ENCODE peak calls at places on chromosomes 3 and 15, in nine cellular contexts. M, R, F, T, O, S, W, V and K are unnamed samples.

GRCh38 chr3:129276385-129276784 is 2.3 kb upstream of the HMCES start:
- DNase-seq in V (no peak), W (no peak), R (peak), F (no peak), T (peak), O (no peak), M (no peak), S (no peak), K (no peak)

GRCh38 chr3:101903426-101903825 is 54.1 kb downstream of the NFKBIZ start:
- DNase-seq in O (no peak), R (no peak), W (no peak), V (no peak), F (no peak), T (no peak), S (no peak), M (no peak), K (no peak)

GRCh38 chr3:20310629-20311028 is 124.6 kb upstream of the SGO1 start:
- DNase-seq in W (no peak), S (no peak), V (no peak), F (no peak), T (no peak), R (no peak), O (no peak), M (no peak), K (no peak)

GRCh38 chr15:51312754-51313390 is 25.5 kb downstream of the CYP19A1 start:
- DNase-seq in S (no peak), W (peak), T (no peak), M (no peak), F (no peak), O (no peak), V (no peak), R (no peak), K (no peak)

GRCh38 chr15:74265046-74265639 is 29.0 kb downstream of the CCDC33 start:
- DNase-seq in T (no peak), W (no peak), V (peak), O (peak), M (no peak), R (no peak), S (no peak), F (no peak), K (no peak)

GRCh38 chr3:10703875-10704274 is 112.2 kb upstream of the SLC6A11 start:
- DNase-seq in R (no peak), W (peak), F (no peak), V (no peak), O (no peak), M (no peak), T (no peak), S (no peak), K (no peak)

GRCh38 chr3:47082519-47082918 is 81.4 kb downstream of the SETD2 start:
- DNase-seq in M (no peak), R (no peak), V (no peak), O (no peak), S (no peak), T (no peak), W (no peak), F (no peak), K (no peak)

GRCh38 chr3:140595295-140595694 is 82.6 kb upstream of the TRIM42 start:
- DNase-seq in O (no peak), V (no peak), F (peak), R (no peak), T (no peak), S (no peak), M (no peak), W (no peak), K (no peak)

GRCh38 chr15:74402873-74403589 is 30.7 kb downstream of the SEMA7A start:
- DNase-seq in V (no peak), S (no peak), M (no peak), F (no peak), T (no peak), R (peak), O (no peak), W (no peak), K (peak)

DNA sequence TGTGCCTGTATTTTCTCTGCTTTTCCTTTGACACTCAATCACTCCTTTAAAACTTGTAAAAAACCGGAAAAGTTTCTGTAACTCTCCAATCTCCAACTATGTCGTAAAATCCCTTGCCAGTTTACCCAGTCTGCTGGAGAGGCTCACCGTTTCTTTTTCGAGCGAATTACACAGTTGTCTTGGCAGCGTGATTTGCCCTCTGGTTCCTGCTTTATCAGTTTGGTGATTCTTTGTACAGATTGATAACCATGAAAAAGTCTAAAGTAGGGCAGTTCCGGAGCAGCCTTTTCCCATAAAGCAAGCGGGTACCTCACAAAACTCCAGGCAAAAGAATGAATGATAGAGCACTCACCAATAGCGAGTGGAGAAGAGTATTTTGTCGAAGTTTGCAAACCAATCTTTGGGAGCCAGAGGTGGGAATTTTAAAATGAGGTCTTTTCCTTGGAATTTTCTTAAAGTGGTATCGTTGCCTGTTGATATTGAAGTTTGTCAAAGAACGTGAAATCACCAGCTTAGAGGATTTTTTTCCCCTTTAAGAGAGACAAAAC is at the start of gene TTC23:
- DNase-seq in W (peak), T (no peak), V (peak), M (no peak), R (peak), S (no peak), O (no peak), F (no peak), K (no peak)
- TF ChIP-seq POLR2A in W (no peak), T (no peak), V (no peak), M (peak), R (no peak), S (no peak), O (no peak), F (no peak), K (peak)

GRCh38 chr3:49855662-49856061 is 702 bp downstream of the TRAIP start:
- DNase-seq in T (no peak), R (no peak), M (no peak), V (no peak), W (no peak), F (no peak), O (no peak), S (no peak), K (no peak)

GRCh38 chr3:49859576-49860305 is 3.4 kb upstream of the TRAIP start:
- DNase-seq in F (no peak), W (no peak), S (no peak), V (no peak), T (no peak), R (no peak), M (no peak), O (no peak), K (no peak)

GRCh38 chr3:49856181-49857005 is at the start of gene TRAIP:
- DNase-seq in F (peak), V (peak), S (peak), W (peak), R (peak), O (peak), T (peak), M (peak), K (peak)
- TF ChIP-seq POLR2AphosphoS5 in F (peak), V (peak), S (peak), W (peak), R (peak), O (peak), T (peak), M (peak), K (peak)

GRCh38 chr3:64010199-64010598 is 13.1 kb downstream of the PSMD6 start:
- DNase-seq in W (no peak), S (no peak), O (no peak), T (no peak), F (no peak), M (no peak), V (no peak), R (no peak), K (no peak)

GRCh38 chr3:64009528-64009927 is 13.8 kb downstream of the PSMD6 start:
- DNase-seq in S (no peak), T (no peak), O (no peak), M (no peak), F (no peak), V (peak), W (no peak), R (no peak), K (no peak)

GRCh38 chr3:64008487-64008886 is 14.8 kb downstream of the PSMD6 start:
- DNase-seq in R (no peak), V (no peak), M (no peak), O (no peak), W (no peak), S (no peak), T (no peak), F (no peak), K (no peak)

GRCh38 chr3:64008952-64009351 is 14.3 kb downstream of the PSMD6 start:
- DNase-seq in S (no peak), F (no peak), R (no peak), T (no peak), W (no peak), O (no peak), V (peak), M (no peak), K (no peak)

DNA sequence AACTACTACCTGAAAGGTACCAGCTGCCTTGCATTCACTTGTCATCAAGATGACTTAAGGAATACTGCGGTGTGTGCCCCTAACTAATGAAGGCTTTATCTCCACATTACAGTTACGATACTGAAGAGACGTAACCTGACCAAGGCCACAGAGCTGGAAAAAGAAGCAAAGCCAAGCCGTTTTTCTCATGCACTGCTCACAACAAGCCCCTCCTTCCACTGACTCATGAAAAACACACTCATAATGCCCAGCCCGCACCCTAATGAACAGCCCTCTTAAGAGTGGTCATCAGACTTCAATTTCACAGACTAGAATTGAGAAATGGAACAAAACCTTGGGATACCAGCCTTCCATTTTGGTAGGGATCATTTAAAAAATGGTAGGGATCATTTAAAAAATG is 11.6 kb downstream of the PSMD6 start:
- DNase-seq in W (no peak), S (no peak), F (no peak), O (no peak), T (no peak), V (peak), R (no peak), M (no peak), K (no peak)
- TF ChIP-seq POLR2A in W (no peak), S (no peak), F (no peak), O (no peak), T (no peak), V (no peak), R (no peak), M (no peak), K (no peak)

GRCh38 chr3:68740087-68740486 is 192.3 kb downstream of the TAFA4 start:
- DNase-seq in V (no peak), R (no peak), W (no peak), O (no peak), F (no peak), S (no peak), M (no peak), T (no peak), K (no peak)
- TF ChIP-seq POLR2AphosphoS5 in V (no peak), R (no peak), W (no peak), O (no peak), F (no peak), S (no peak), M (no peak), T (no peak), K (no peak)

GRCh38 chr3:45992820-45993219 is 2.8 kb downstream of the FYCO1 start:
- DNase-seq in S (no peak), V (no peak), M (no peak), F (no peak), W (no peak), R (no peak), T (no peak), O (no peak), K (no peak)

GRCh38 chr3:45997942-45998341 is 2.3 kb upstream of the FYCO1 start:
- DNase-seq in V (no peak), S (no peak), T (no peak), O (no peak), R (no peak), F (no peak), W (no peak), M (no peak), K (no peak)

GRCh38 chr3:45994661-45995369 is 809 bp downstream of the FYCO1 start:
- DNase-seq in O (peak), M (peak), S (no peak), F (no peak), T (no peak), V (no peak), R (peak), W (no peak), K (no peak)

GRCh38 chr3:45993421-45994027 is 2.1 kb downstream of the FYCO1 start:
- DNase-seq in R (no peak), F (no peak), S (no peak), V (no peak), W (no peak), M (no peak), T (no peak), O (no peak), K (no peak)

DNA sequence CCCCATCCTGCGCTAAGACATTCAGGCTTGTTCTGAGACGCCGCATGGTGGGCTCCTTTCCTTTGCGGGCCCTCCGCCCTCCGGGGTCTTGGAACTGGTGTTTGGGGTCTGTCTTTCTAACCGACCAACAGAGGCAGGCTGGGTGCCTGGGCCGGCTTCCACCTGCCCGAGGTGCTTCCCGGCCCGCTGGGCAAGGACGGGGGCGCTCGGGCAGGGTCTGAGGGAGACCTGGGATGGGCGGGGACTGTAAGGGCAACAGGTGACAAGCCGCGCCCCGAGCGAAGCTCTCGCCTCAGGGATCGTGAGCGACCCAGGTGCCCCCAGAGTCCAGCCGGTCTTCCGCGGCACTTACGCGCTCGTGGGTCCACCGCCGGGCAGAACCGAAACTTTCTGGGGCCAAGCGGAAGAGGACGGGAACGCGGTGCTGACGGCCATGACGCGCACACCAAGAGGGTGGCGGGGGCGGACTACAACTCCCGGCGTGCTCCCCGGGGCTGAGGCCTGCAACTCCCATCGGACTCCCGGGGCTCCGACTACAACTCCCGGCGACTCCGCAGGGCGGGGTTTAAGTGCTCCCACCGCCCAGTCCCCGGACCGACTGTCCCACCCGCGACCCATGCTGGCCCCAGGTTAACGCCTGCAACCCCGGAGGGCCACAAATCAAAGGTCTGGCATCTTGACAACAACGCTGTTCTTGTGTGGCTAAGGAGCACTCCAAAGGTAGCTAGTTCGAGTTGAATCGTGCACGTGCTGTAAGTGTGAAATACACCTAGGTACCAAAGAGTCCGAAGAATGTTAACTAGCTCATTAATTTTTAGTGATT is at the start of gene FYCO1:
- DNase-seq in W (peak), R (peak), S (peak), M (peak), F (peak), O (peak), T (peak), V (peak), K (peak)
- TF ChIP-seq POLR2A in W (no peak), R (peak), S (peak), M (peak), F (peak), O (peak), T (peak), V (peak), K (no peak)

GRCh38 chr15:59553879-59554735 is 57.5 kb upstream of the GCNT3 start:
- DNase-seq in F (no peak), O (no peak), W (no peak), T (no peak), M (peak), S (no peak), R (no peak), V (peak), K (no peak)
- TF ChIP-seq POLR2AphosphoS5 in F (no peak), O (no peak), W (no peak), T (no peak), M (no peak), S (no peak), R (no peak), V (no peak), K (no peak)

DNA sequence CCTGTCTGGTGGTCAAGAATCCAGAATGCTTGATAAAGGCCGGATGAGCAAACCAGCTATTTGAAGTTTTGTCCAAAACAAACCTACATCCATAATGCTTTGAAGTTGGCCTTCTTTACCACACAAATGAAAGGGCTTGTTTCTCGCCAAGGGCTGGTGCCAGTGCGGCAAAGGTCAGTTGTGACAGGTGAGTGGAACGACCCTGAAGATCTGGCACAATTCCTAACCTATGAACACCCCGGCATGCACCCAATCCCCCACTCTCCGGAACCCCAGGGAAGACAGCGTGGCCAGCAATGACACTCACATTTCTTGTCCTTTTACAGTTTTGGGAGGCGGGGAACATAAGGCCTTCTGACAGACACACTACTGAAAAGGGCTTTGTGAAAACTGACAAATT is 90.6 kb downstream of the ATP10A start:
- DNase-seq in V (no peak), R (no peak), F (peak), W (no peak), M (no peak), O (no peak), T (no peak), S (no peak), K (no peak)
- TF ChIP-seq POLR2A in V (no peak), R (no peak), F (no peak), W (no peak), M (no peak), O (no peak), T (no peak), S (no peak), K (no peak)

DNA sequence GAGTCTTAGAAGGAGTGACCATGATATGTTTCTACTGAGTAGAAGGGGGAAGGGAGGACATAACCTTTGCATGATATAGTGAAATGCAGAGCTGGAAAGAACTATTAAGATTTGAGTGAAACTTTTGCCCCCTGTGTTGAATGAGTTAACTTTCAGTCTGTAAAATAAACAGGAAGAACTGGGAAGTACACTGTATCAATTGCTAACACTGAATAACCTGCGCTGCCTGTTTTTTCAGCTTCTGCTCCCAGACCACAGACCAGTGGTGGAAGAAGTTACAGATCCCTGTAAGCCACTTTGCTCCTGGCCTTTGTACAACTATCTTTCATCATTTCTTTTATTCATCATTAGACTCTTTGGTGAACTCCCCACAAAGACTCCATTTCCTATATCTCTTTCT is 3.6 kb upstream of the LRCH3 start:
- DNase-seq in M (no peak), W (no peak), S (no peak), F (no peak), R (no peak), T (no peak), O (no peak), V (peak), K (peak)
- TF ChIP-seq POLR2AphosphoS5 in M (no peak), W (no peak), S (no peak), F (no peak), R (no peak), T (no peak), O (no peak), V (no peak), K (no peak)

GRCh38 chr15:31472636-31473383 is 146.2 kb downstream of the KLF13 start:
- DNase-seq in T (peak), F (no peak), W (no peak), O (no peak), V (peak), S (no peak), R (peak), M (no peak), K (peak)
- TF ChIP-seq POLR2A in T (no peak), F (no peak), W (no peak), O (no peak), V (no peak), S (no peak), R (no peak), M (no peak), K (no peak)

GRCh38 chr3:112093180-112093522 is 7.0 kb downstream of the C3orf52 start:
- DNase-seq in S (no peak), W (no peak), O (no peak), V (no peak), F (no peak), R (no peak), T (no peak), M (no peak), K (no peak)

GRCh38 chr3:112101946-112102345 is 15.8 kb downstream of the C3orf52 start:
- DNase-seq in S (no peak), W (no peak), T (no peak), R (no peak), O (no peak), V (peak), F (no peak), M (no peak), K (no peak)

GRCh38 chr3:112092439-112093179 is 6.4 kb downstream of the C3orf52 start:
- DNase-seq in V (no peak), W (no peak), T (no peak), O (no peak), R (peak), F (no peak), M (no peak), S (no peak), K (no peak)

GRCh38 chr3:112096176-112096575 is 10.0 kb downstream of the C3orf52 start:
- DNase-seq in T (no peak), M (no peak), S (no peak), O (no peak), F (no peak), V (no peak), W (no peak), R (no peak), K (no peak)

DNA sequence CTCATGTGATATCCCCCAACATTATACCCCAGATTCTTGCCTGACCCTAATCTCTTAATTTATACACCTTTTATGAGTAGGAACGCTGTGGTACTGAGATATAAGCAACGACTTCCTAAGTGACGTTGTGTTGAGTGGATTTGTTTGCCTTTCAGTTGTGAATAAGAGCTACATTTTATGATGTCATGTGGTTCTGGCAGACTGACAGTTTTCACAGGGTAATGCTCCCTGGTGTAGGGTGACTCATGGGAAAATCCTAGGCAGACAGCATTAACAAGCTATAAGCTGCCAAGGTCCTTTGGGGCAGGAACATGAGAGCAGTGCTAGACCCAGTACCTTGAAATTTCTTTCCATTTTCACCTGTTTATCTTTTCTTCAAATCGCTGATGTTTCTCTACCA is 11.2 kb downstream of the C3orf52 start:
- DNase-seq in M (no peak), V (peak), O (peak), R (peak), F (no peak), W (peak), S (no peak), T (no peak), K (peak)
- TF ChIP-seq POLR2AphosphoS5 in M (no peak), V (peak), O (no peak), R (no peak), F (no peak), W (peak), S (no peak), T (no peak), K (no peak)